ENCODE peak calls at places on chromosomes 11 and 22, in eight cellular contexts. O is EH; V is hepatocyte; L is MM.1S; X is CD8-positive, alpha-beta memory T cell; G is hypothalamus; W is non-pigmented ciliary epithelial cell; A is stimulated activated CD8-positive, alpha-beta memory T cell treated with anti-CD3 and anti-CD28 coated beads, Interleukin-15, amount 100 ng/mL, for 24 hours. S is an unnamed sample.

GRCh38 chr11:77019976-77020591 is 14.1 kb upstream of the B3GNT6 start:
- DNase-seq in O (peak), V (peak), L (no peak), X (no peak), G (no peak), W (peak), A (no peak), S (no peak)

GRCh38 chr11:104120493-104121200 is 43.3 kb downstream of the PDGFD start:
- DNase-seq in O (no peak), V (peak), L (no peak), X (no peak), G (no peak), W (no peak), A (no peak), S (no peak)

GRCh38 chr22:32199961-32200360 is 4.9 kb downstream of the RFPL2 start:
- DNase-seq in O (no peak), V (no peak), L (no peak), X (no peak), G (no peak), W (no peak), A (no peak), S (no peak)

GRCh38 chr11:60544077-60544476 is 28.9 kb downstream of the MS4A13 start:
- DNase-seq in O (no peak), V (no peak), L (no peak), X (no peak), G (no peak), W (no peak), A (no peak), S (no peak)

GRCh38 chr11:119056397-119056999 is 507 bp downstream of the HYOU1 start:
- DNase-seq in O (peak), V (peak), L (peak), X (peak), G (no peak), W (no peak), A (peak), S (no peak)

GRCh38 chr11:130749216-130749615 is 167.1 kb downstream of the SNX19 start:
- DNase-seq in O (no peak), V (no peak), L (no peak), X (no peak), G (no peak), W (no peak), A (no peak), S (no peak)

GRCh38 chr11:36265793-36266628 is 23.2 kb downstream of the COMMD9 start:
- DNase-seq in O (peak), V (peak), L (peak), X (peak), G (no peak), W (no peak), A (peak), S (peak)

GRCh38 chr11:90531001-90531400 is 308.2 kb upstream of the CHORDC1 start:
- DNase-seq in O (no peak), V (no peak), L (no peak), X (no peak), G (no peak), W (no peak), A (no peak), S (no peak)

GRCh38 chr11:130068986-130069683 is 559 bp upstream of the APLP2 start:
- DNase-seq in O (peak), V (peak), L (peak), X (peak), G (peak), W (no peak), A (peak), S (peak)

GRCh38 chr11:77503006-77503405 is 29.1 kb upstream of the PAK1 start:
- DNase-seq in O (peak), V (peak), L (no peak), X (no peak), G (no peak), W (no peak), A (no peak), S (no peak)

GRCh38 chr11:10452211-10452767 is 2.8 kb upstream of the AMPD3 start:
- DNase-seq in O (peak), V (no peak), L (no peak), X (no peak), G (no peak), W (no peak), A (no peak), S (no peak)

GRCh38 chr22:37045958-37046357 is 5.6 kb upstream of the KCTD17 start:
- DNase-seq in O (peak), V (peak), L (peak), X (no peak), G (no peak), W (no peak), A (no peak), S (peak)

GRCh38 chr11:129815596-129816461 is at the start of gene TMEM45B:
- DNase-seq in O (no peak), V (peak), L (no peak), X (no peak), G (no peak), W (no peak), A (no peak), S (no peak)

GRCh38 chr11:34585870-34586654 is 34.8 kb upstream of the EHF start:
- DNase-seq in O (peak), V (peak), L (peak), X (no peak), G (no peak), W (no peak), A (no peak), S (peak)

GRCh38 chr11:61972112-61972795 is 4.8 kb upstream of the FTH1 start:
- DNase-seq in O (peak), V (no peak), L (no peak), X (no peak), G (no peak), W (peak), A (no peak), S (peak)

GRCh38 chr11:45801723-45802315 is 3.1 kb upstream of the SLC35C1 start:
- DNase-seq in O (peak), V (no peak), L (no peak), X (no peak), G (no peak), W (no peak), A (no peak), S (no peak)

GRCh38 chr11:35343033-35343598 is 76.2 kb downstream of the SLC1A2 start:
- DNase-seq in O (no peak), V (no peak), L (peak), X (no peak), G (no peak), W (no peak), A (no peak), S (no peak)

GRCh38 chr11:17719940-17720795 is 797 bp downstream of the MYOD1 start:
- DNase-seq in O (peak), V (peak), L (no peak), X (no peak), G (no peak), W (no peak), A (no peak), S (no peak)